ENCODE peak calls at places on chromosomes 7 and 10, in seven cellular contexts. P is GM23248, K is upper lobe of right lung, L is OCI-LY7, T is uterus, V is mucosa of descending colon, D is mesendoderm. A is an unnamed sample.

GRCh38 chr10:85548038-85548437 is 818.6 kb downstream of the GRID1 start:
- DNase-seq in L (peak; percentile 17), V (peak; percentile 20), P (peak; percentile 24), K (no peak), T (no peak), D (peak; percentile 73), A (no peak)

GRCh38 chr7:48285365-48285764 is 114.1 kb downstream of the ABCA13 start:
- DNase-seq in K (no peak), L (no peak), P (peak; percentile 47), T (no peak), V (no peak), D (peak; percentile 90), A (no peak)

GRCh38 chr7:98760201-98760651 is 109.6 kb downstream of the TMEM130 start:
- DNase-seq in D (no peak), K (no peak), P (peak; percentile 45), T (no peak), L (no peak), V (no peak), A (no peak)

GRCh38 chr10:110414563-110415309 is 83.0 kb upstream of the DUSP5 start:
- DNase-seq in T (no peak), D (no peak), P (peak; percentile 30), K (no peak), L (peak; percentile 96), V (peak; percentile 60), A (peak; percentile 37)

GRCh38 chr7:144670251-144670650 is 165.6 kb downstream of the TPK1 start:
- DNase-seq in L (peak; percentile 5), T (no peak), K (no peak), D (peak; percentile 6), P (peak; percentile 17), V (no peak), A (no peak)

GRCh38 chr10:6678211-6678803 is 98.2 kb upstream of the PRKCQ start:
- DNase-seq in T (peak; percentile 27), P (peak; percentile 59), D (peak; percentile 72), V (peak; percentile 57), L (peak; percentile 59), K (no peak), A (peak; percentile 25)

GRCh38 chr7:887488-887820 is 11.1 kb downstream of the GET4 start:
- DNase-seq in K (no peak), L (no peak), D (no peak), P (no peak), V (peak; percentile 18), T (no peak), A (no peak)

GRCh38 chr7:100167912-100168323 is 499 bp downstream of the GAL3ST4 start:
- DNase-seq in P (peak; percentile 11), V (peak; percentile 60), T (no peak), K (peak; percentile 61), D (peak; percentile 62), L (no peak), A (no peak)

GRCh38 chr10:71726673-71727428 is 7.3 kb upstream of the C10orf105 start:
- DNase-seq in P (no peak), L (peak; percentile 84), K (no peak), T (no peak), V (no peak), D (no peak), A (peak; percentile 11)

GRCh38 chr10:125106586-125106985 is 53.8 kb downstream of the CTBP2 start:
- DNase-seq in T (no peak), D (no peak), K (peak; percentile 25), V (peak; percentile 9), L (no peak), P (no peak), A (no peak)
- H3K4me1 ChIP-seq in T (peaks cover 9% of the 10 kb centered on the region), D (peaks cover 12% of the 10 kb centered on the region), K (peaks cover 17% of the 10 kb centered on the region), V (peaks cover 24% of the 10 kb centered on the region), L (no peaks in the 10 kb centered on the region), P (peaks cover 6% of the 10 kb centered on the region), A (peaks cover 44% of the 10 kb centered on the region)

DNA sequence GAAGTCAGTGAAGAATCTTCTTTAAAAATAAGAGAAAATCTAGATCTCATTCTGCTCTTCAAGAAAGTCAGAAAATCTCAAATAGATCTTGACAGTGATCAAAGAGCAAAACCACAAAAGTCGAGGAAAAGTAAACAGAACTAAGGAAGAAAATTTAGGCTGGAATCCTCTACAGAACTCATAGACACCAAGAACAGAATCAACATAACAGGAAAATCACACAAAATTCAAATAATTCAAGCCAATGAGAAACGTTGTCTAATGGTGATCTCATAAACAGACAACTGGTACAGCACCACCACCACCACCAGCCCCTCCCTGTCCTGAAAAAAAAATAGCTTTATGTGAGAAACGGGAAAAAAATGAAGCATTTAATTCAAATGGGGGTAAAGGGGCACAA is 6.9 kb downstream of the ITGB1 start:
- DNase-seq in V (no peak), D (no peak), P (no peak), L (no peak), K (no peak), T (no peak), A (no peak)
- H3K4me1 ChIP-seq in V (peaks cover 25% of the 10 kb centered on the region), D (peaks cover 20% of the 10 kb centered on the region), P (peaks cover 84% of the 10 kb centered on the region), L (peaks cover 92% of the 10 kb centered on the region), K (peaks cover 52% of the 10 kb centered on the region), T (peaks cover 14% of the 10 kb centered on the region), A (peaks cover 70% of the 10 kb centered on the region)

GRCh38 chr7:148698397-148699023 is at the start of gene CUL1:
- DNase-seq in P (peak; percentile 88), T (peak; percentile 83), K (peak; percentile 96), D (peak; percentile 75), L (peak; percentile 84), V (peak; percentile 95), A (peak; percentile 90)

GRCh38 chr7:148699024-148699771 is 495 bp downstream of the CUL1 start:
- DNase-seq in D (peak; percentile 72), L (peak; percentile 79), K (peak; percentile 86), V (peak; percentile 72), P (peak; percentile 91), T (peak; percentile 60), A (peak; percentile 77)

GRCh38 chr7:148701414-148701813 is 2.7 kb downstream of the CUL1 start:
- DNase-seq in P (peak; percentile 50), T (no peak), L (no peak), V (no peak), K (no peak), D (peak; percentile 55), A (no peak)

GRCh38 chr7:148700693-148701092 is 2.0 kb downstream of the CUL1 start:
- DNase-seq in P (peak; percentile 72), T (no peak), K (no peak), D (peak; percentile 39), L (peak; percentile 65), V (no peak), A (no peak)

DNA sequence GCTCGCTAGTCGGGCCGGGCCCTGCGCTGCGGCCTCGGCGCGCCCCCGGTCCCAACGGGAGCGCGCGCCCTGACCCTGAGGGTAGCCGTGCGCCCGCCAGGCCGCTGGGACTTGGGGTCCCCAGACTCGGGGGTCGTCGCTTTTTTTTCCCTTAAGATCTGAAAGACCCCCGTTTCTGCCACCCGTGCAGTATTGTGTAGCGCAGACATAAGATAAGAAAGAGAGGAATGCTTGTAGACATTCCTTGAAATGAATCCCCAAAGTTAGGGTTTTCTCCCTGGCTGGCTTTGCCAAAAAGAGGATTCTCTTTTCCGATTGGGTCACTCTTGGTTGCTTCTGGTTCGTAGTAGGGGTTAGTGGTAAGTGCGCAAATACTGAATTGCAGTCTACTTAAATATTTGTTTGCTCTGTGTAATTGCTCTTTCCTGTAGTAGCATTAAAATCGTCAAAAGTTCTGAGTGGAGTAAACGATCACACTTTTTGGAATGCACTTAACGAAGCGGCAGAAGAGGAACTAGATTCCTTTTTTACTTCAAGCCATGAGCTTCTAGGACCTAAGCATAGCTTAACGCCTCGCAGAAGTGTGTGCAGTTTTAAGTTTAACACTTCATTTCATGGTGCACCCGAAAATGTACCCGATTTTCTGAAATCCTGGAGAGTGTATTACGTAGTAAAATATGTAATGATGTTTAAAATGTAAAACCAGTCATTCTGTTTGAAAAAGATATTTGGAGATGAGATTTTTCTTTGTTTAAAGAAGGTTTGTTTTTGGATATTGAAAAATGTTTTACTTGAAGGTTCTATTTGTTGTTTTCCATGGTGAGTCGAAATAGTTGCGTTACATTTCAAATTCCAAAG is 1.3 kb downstream of the CUL1 start:
- DNase-seq in T (no peak), V (no peak), L (peak; percentile 42), P (peak; percentile 70), D (peak; percentile 69), K (no peak), A (no peak)
- H3K4me1 ChIP-seq in T (no peaks in the 10 kb centered on the region), V (peaks cover 24% of the 10 kb centered on the region), L (peaks cover 47% of the 10 kb centered on the region), P (peaks cover 46% of the 10 kb centered on the region), D (peaks cover 9% of the 10 kb centered on the region), K (peaks cover 37% of the 10 kb centered on the region), A (peaks cover 25% of the 10 kb centered on the region)

DNA sequence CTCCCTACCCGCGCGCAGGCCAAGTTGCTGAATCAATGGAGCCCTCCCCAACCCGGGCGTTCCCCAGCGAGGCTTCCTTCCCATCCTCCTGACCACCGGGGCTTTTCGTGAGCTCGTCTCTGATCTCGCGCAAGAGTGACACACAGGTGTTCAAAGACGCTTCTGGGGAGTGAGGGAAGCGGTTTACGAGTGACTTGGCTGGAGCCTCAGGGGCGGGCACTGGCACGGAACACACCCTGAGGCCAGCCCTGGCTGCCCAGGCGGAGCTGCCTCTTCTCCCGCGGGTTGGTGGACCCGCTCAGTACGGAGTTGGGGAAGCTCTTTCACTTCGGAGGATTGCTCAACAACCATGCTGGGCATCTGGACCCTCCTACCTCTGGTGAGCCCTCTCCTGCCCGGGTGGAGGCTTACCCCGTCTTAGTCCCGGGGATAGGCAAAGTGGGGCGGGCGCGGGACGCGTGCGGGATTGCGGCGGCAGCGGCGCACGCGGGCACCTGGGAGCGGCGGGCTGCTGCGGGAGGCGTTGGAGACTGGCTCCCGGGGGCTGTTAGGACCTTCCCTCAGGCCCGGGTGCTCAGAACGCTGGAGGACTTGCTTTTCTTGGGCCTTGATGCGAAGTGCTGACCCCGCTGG is at the start of gene FAS:
- DNase-seq in K (peak; percentile 91), V (peak; percentile 88), L (peak; percentile 82), P (peak; percentile 87), D (peak; percentile 53), T (peak; percentile 75), A (peak; percentile 69)
- H3K4me1 ChIP-seq in K (peaks cover 10% of the 10 kb centered on the region), V (peaks cover 29% of the 10 kb centered on the region), L (peaks cover 46% of the 10 kb centered on the region), P (peaks cover 36% of the 10 kb centered on the region), D (peaks cover 2% of the 10 kb centered on the region), T (no peaks in the 10 kb centered on the region), A (peaks cover 6% of the 10 kb centered on the region)

DNA sequence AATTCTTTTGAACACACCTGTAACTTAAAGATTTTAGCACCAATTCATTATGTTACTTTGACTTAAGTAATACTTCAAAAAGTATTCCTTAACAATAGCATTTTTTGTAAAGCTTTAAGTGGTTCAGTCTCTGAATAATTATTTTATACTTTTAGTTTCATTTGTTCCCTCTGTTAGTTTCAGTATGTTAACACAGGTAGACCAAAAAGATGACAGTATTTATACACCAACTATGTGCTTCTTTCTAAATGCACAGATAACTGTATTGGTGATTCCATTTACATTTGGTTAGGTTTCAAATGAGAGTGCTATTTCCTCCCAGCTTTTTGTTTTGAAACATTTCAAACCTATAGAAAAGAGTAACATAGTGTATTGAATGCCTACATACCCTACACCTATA is 14.0 kb downstream of the RALA start:
- DNase-seq in L (no peak), T (no peak), V (no peak), D (no peak), P (no peak), K (no peak), A (no peak)
- H3K4me1 ChIP-seq in L (peaks cover 9% of the 10 kb centered on the region), T (no peaks in the 10 kb centered on the region), V (peaks cover 8% of the 10 kb centered on the region), D (peaks cover 7% of the 10 kb centered on the region), P (peaks cover 29% of the 10 kb centered on the region), K (peaks cover 1% of the 10 kb centered on the region), A (no peaks in the 10 kb centered on the region)

A was measured in pancreas.